ENCODE peak calls at places on chromosome 21, in four cellular contexts. W is T-helper 2 cell, R is foreskin melanocyte, M is glutamatergic neuron. V is an unnamed sample.

GRCh38 chr21:43306911-43307676 is 119.8 kb downstream of the SIK1 start:
- DNase-seq in M (peak; percentile 9), W (no peak), R (no peak), V (no peak)

GRCh38 chr21:28142692-28143091 is 850.0 kb downstream of the LTN1 start:
- DNase-seq in R (peak; percentile 41), W (no peak), M (no peak), V (no peak)

GRCh38 chr21:44862869-44863685 is 10.4 kb downstream of the PTTG1IP start:
- DNase-seq in R (no peak), W (no peak), M (peak; percentile 17), V (no peak)

GRCh38 chr21:36976882-36977651 is 10.6 kb upstream of the HLCS start:
- DNase-seq in R (peak; percentile 56), W (no peak), M (no peak), V (peak; percentile 90)

GRCh38 chr21:44875341-44875740 is 1.9 kb upstream of the PTTG1IP start:
- DNase-seq in W (no peak), R (peak; percentile 27), M (no peak), V (peak; percentile 76)

GRCh38 chr21:38380391-38381137 is 117.7 kb downstream of the ERG start:
- DNase-seq in M (no peak), W (no peak), R (peak; percentile 7), V (peak; percentile 18)

GRCh38 chr21:45303111-45303615 is 15.5 kb upstream of the POFUT2 start:
- DNase-seq in M (no peak), W (no peak), R (no peak), V (no peak)

GRCh38 chr21:37233551-37234146 is 33.5 kb downstream of the VPS26C start:
- DNase-seq in W (no peak), R (no peak), M (no peak), V (no peak)

GRCh38 chr21:39852021-39852721 is 15.1 kb upstream of the PCP4 start:
- DNase-seq in M (no peak), W (no peak), R (no peak), V (no peak)

GRCh38 chr21:43902441-43902840 is 37.4 kb downstream of the AGPAT3 start:
- DNase-seq in R (no peak), M (no peak), W (no peak), V (peak; percentile 87)

GRCh38 chr21:33767236-33767635 is 124.9 kb downstream of the ITSN1 start:
- DNase-seq in R (no peak), W (no peak), M (no peak), V (no peak)

GRCh38 chr21:38760762-38761155 is 45.0 kb upstream of the ETS2 start:
- DNase-seq in R (no peak), M (no peak), W (no peak), V (no peak)

GRCh38 chr21:35508389-35508888 is 459.3 kb upstream of the RUNX1 start:
- DNase-seq in W (no peak), R (peak; percentile 84), M (no peak), V (no peak)